ENCODE peak calls at places on chromosome 22, in four cellular contexts. N is heart left ventricle, H is right atrium auricular region, E is Peyer's patch. M is an unnamed sample. For H3K4me1, the result is how much of the 10 kb centered on the place peaks cover.

GRCh38 chr22:40542821-40543540 is 93.5 kb downstream of the MRTFA start:
- DNase-seq in N (no peak), H (no peak), E (no peak), M (no peak)

GRCh38 chr22:44202261-44202789 is 21.6 kb downstream of the PARVG start:
- DNase-seq in N (no peak), H (no peak), E (no peak), M (peak)

GRCh38 chr22:50601669-50602337 is 1.2 kb downstream of the MAPK8IP2 start:
- DNase-seq in E (no peak), N (no peak), H (no peak), M (no peak)

GRCh38 chr22:50258361-50259292 is 2.9 kb downstream of the MAPK12 start:
- DNase-seq in N (no peak), E (no peak), H (no peak), M (no peak)

GRCh38 chr22:29190915-29191314 is 14.8 kb upstream of the EMID1 start:
- DNase-seq in N (no peak), H (no peak), E (no peak), M (no peak)

GRCh38 chr22:45170001-45170466 is 6.3 kb downstream of the NUP50 start:
- DNase-seq in N (no peak), E (no peak), H (no peak), M (no peak)

GRCh38 chr22:27513021-27513420 is 288.5 kb downstream of the MN1 start:
- DNase-seq in H (no peak), E (no peak), N (no peak), M (no peak)

GRCh38 chr22:46828323-46829139 is 66.1 kb downstream of the TBC1D22A start:
- DNase-seq in H (no peak), N (no peak), E (no peak), M (no peak)

GRCh38 chr22:27769012-27769411 is 32.5 kb downstream of the MN1 start:
- DNase-seq in H (no peak), E (no peak), N (no peak), M (no peak)

GRCh38 chr22:25282346-25282670 is 62.9 kb downstream of the CRYBB2 start:
- DNase-seq in N (no peak), E (no peak), H (no peak), M (peak)
- H3K4me3 ChIP-seq in N (no peak), E (no peak), H (no peak), M (peak)

GRCh38 chr22:33274214-33274828 is 216.1 kb upstream of the SYN3 start:
- DNase-seq in H (no peak), N (no peak), E (no peak), M (peak)
- TF ChIP-seq CTCF in H (peak), N (peak), E (no peak), M (peak)

GRCh38 chr22:42963231-42963595 is 51.7 kb downstream of the PACSIN2 start:
- DNase-seq in H (no peak), E (no peak), N (no peak), M (no peak)
- H3K4me1 ChIP-seq in H (under half), E (under half), N (under half), M (under half)

GRCh38 chr22:37660709-37661045 is 2.2 kb downstream of the PDXP start:
- DNase-seq in E (no peak), H (no peak), N (no peak), M (no peak)
- H3K4me3 ChIP-seq in E (no peak), H (no peak), N (no peak), M (no peak)

DNA sequence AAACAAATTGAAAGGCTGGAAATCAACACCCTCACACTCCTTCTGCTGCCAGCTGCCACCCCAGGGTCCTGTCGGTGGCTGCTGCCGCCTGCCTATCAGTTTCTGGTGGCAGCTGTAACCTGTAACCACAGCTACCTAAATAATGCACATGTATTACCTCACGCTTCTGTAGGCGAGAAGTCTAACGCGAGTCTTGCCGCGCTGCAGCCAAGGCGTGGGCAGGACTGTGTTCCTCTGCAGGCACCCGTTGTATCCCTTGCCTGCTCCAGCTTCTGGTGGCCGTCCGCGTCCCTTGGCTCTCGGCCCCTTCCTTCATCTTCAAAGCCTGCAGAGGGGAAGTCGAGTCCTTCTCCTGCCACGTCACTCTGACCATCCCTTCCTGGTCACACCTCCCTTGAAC is 44.1 kb upstream of the GCAT start:
- DNase-seq in N (no peak), E (no peak), H (no peak), M (no peak)
- TF ChIP-seq CTCF in N (no peak), E (no peak), H (no peak), M (no peak)

GRCh38 chr22:19748139-19748538 is 12.4 kb upstream of the TBX1 start:
- DNase-seq in E (no peak), N (no peak), H (no peak), M (no peak)
- H3K4me1 ChIP-seq in E (under half), N (under half), H (under half), M (under half)

M was measured in cardiac muscle cell.